ENCODE peak calls at places on chromosomes 5 and 9, in five cellular contexts. Q is mesenchymal stem cell, P is hepatocyte, W is AG04450, B is stomach. K is an unnamed sample. For H3K27me3, the result is how much of the 10 kb centered on the place peaks cover.

GRCh38 chr9:33942471-33943083 is 106.1 kb downstream of the UBAP2 start:
- DNase-seq in Q (peak), P (no peak), W (peak), B (no peak), K (peak)

GRCh38 chr5:5416733-5417132 is 5.7 kb upstream of the ICE1 start:
- DNase-seq in Q (no peak), P (no peak), W (no peak), B (no peak), K (no peak)

GRCh38 chr9:109274768-109275596 is 45.9 kb downstream of the EPB41L4B start:
- DNase-seq in Q (no peak), P (no peak), W (no peak), B (no peak), K (no peak)

GRCh38 chr5:9188956-9189355 is 356.9 kb downstream of the SEMA5A start:
- DNase-seq in Q (peak), P (no peak), W (no peak), B (no peak), K (no peak)

GRCh38 chr9:99120256-99120655 is 15.3 kb downstream of the TGFBR1 start:
- DNase-seq in Q (no peak), P (no peak), W (no peak), B (no peak), K (no peak)

GRCh38 chr5:32507738-32508434 is 63.3 kb upstream of the ZFR start:
- DNase-seq in Q (no peak), P (no peak), W (no peak), B (no peak), K (peak)

GRCh38 chr5:1663186-1663585 is 136.5 kb downstream of the MRPL36 start:
- DNase-seq in Q (no peak), P (peak), W (no peak), B (no peak), K (no peak)

GRCh38 chr9:33300546-33300945 is 10.2 kb downstream of the NFX1 start:
- DNase-seq in Q (no peak), P (no peak), W (no peak), B (no peak), K (no peak)

GRCh38 chr5:135376961-135377621 is 21.9 kb downstream of the MACROH2A1 start:
- DNase-seq in Q (no peak), P (no peak), W (no peak), B (peak), K (no peak)

GRCh38 chr5:72955143-72955767 is 586 bp upstream of the FCHO2 start:
- DNase-seq in Q (no peak), P (no peak), W (no peak), B (peak), K (no peak)

GRCh38 chr5:61394078-61394701 is 62.1 kb downstream of the ZSWIM6 start:
- DNase-seq in Q (peak), P (no peak), W (no peak), B (no peak), K (no peak)

GRCh38 chr5:72841756-72842535 is 25.5 kb downstream of the TNPO1 start:
- DNase-seq in Q (peak), P (no peak), W (no peak), B (no peak), K (peak)

GRCh38 chr9:137167113-137167751 is 2.6 kb downstream of the LRRC26 start:
- DNase-seq in Q (no peak), P (no peak), W (no peak), B (no peak), K (no peak)

GRCh38 chr5:5134107-5134506 is 6.0 kb upstream of the ADAMTS16 start:
- DNase-seq in Q (no peak), P (no peak), W (no peak), B (no peak), K (no peak)

GRCh38 chr9:35906923-35907699 is 1.1 kb downstream of the HRCT1 start:
- DNase-seq in Q (peak), P (peak), W (no peak), B (no peak), K (peak)

GRCh38 chr9:96038271-96038670 is 162.8 kb downstream of the ERCC6L2 start:
- DNase-seq in Q (no peak), P (no peak), W (no peak), B (no peak), K (no peak)

GRCh38 chr5:171534009-171534895 is 114.8 kb downstream of the FGF18 start:
- DNase-seq in Q (no peak), P (no peak), W (no peak), B (peak), K (no peak)

GRCh38 chr5:90434116-90434714 is 24.7 kb upstream of the CETN3 start:
- DNase-seq in Q (peak), P (peak), W (no peak), B (peak), K (peak)

GRCh38 chr5:33657181-33657580 is 216.4 kb downstream of the TARS1 start:
- DNase-seq in Q (no peak), P (no peak), W (no peak), B (no peak), K (no peak)

GRCh38 chr9:118222375-118222774 is 518.2 kb downstream of the TLR4 start:
- DNase-seq in Q (peak), P (peak), W (no peak), B (no peak), K (no peak)

GRCh38 chr5:16461026-16461425 is 4.6 kb downstream of the ZNF622 start:
- DNase-seq in Q (peak), P (no peak), W (peak), B (no peak), K (peak)

GRCh38 chr5:133921069-133921468 is 47.4 kb downstream of the C5orf15 start:
- DNase-seq in Q (no peak), P (no peak), W (no peak), B (no peak), K (no peak)

GRCh38 chr5:151362970-151363369 is 15.6 kb upstream of the SLC36A2 start:
- DNase-seq in Q (no peak), P (no peak), W (no peak), B (no peak), K (no peak)

GRCh38 chr9:129476821-129477611 is 143.9 kb downstream of the C9orf50 start:
- DNase-seq in Q (peak), P (no peak), W (no peak), B (no peak), K (no peak)

GRCh38 chr5:20678814-20679298 is 690.9 kb upstream of the CDH18 start:
- DNase-seq in Q (peak), P (peak), W (peak), B (no peak), K (peak)

GRCh38 chr5:88438006-88438405 is 169.4 kb upstream of the TMEM161B start:
- DNase-seq in Q (no peak), P (no peak), W (no peak), B (no peak), K (peak)

GRCh38 chr9:35397216-35397698 is 92.7 kb upstream of the RUSC2 start:
- DNase-seq in Q (no peak), P (no peak), W (no peak), B (no peak), K (no peak)

GRCh38 chr5:175609504-175609903 is 48.4 kb upstream of the HRH2 start:
- DNase-seq in Q (no peak), P (no peak), W (no peak), B (no peak), K (no peak)

GRCh38 chr5:147860641-147861025 is 17.9 kb upstream of the SCGB3A2 start:
- DNase-seq in Q (no peak), P (no peak), W (no peak), B (peak), K (no peak)

GRCh38 chr5:53942724-53943123 is 367.6 kb downstream of the ARL15 start:
- DNase-seq in Q (peak), P (no peak), W (peak), B (no peak), K (peak)

GRCh38 chr9:95626885-95627558 is 110.3 kb upstream of the PTCH1 start:
- DNase-seq in Q (peak), P (no peak), W (no peak), B (no peak), K (no peak)

GRCh38 chr5:103436661-103437060 is 125.9 kb downstream of the NUDT12 start:
- DNase-seq in Q (no peak), P (no peak), W (no peak), B (no peak), K (peak)

GRCh38 chr9:28648723-28649122 is 1075.4 kb upstream of the C9orf72 start:
- DNase-seq in Q (no peak), P (peak), W (no peak), B (no peak), K (no peak)

GRCh38 chr5:43019293-43019614 is 20.9 kb downstream of the ANXA2R start:
- DNase-seq in Q (no peak), P (no peak), W (no peak), B (no peak), K (no peak)
- H3K27me3 ChIP-seq in Q (under half), P (under half), W (under half), B (half or more), K (under half)

GRCh38 chr9:126676685-126677143 is 63.0 kb downstream of the LMX1B start:
- DNase-seq in Q (no peak), P (no peak), W (no peak), B (no peak), K (no peak)
- H3K27me3 ChIP-seq in Q (half or more), P (half or more), W (half or more), B (half or more), K (half or more)

GRCh38 chr5:131148835-131149234 is 16.2 kb downstream of the HINT1 start:
- DNase-seq in Q (no peak), P (no peak), W (no peak), B (no peak), K (no peak)

GRCh38 chr5:131156385-131156784 is 8.7 kb downstream of the HINT1 start:
- DNase-seq in Q (no peak), P (no peak), W (no peak), B (no peak), K (no peak)

GRCh38 chr5:131147258-131147657 is 17.8 kb downstream of the HINT1 start:
- DNase-seq in Q (peak), P (no peak), W (peak), B (no peak), K (no peak)

GRCh38 chr5:131151216-131151615 is 13.8 kb downstream of the HINT1 start:
- DNase-seq in Q (no peak), P (no peak), W (no peak), B (no peak), K (no peak)

DNA sequence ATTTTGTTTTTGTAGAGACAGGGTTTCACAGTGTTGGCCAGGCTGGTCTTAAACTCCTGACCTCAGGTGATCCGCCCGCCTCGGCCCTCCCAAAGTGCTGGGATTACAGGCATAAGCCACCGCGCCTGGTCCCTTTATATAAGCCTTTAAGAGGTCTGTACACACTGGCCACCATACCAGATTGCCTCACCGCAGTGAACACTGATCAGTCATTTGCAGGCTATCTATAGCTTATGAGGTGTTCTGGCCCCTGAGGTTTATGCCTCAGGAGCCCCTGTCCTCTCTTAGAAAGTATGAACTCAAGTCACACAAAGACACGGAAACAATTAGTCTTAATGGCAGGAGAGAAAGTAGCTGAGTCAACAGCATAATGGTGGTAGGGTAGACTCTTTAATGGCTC is 14.6 kb downstream of the HINT1 start:
- DNase-seq in Q (no peak), P (no peak), W (no peak), B (no peak), K (no peak)
- H3K27me3 ChIP-seq in Q (under half), P (under half), W (under half), B (under half), K (under half)

DNA sequence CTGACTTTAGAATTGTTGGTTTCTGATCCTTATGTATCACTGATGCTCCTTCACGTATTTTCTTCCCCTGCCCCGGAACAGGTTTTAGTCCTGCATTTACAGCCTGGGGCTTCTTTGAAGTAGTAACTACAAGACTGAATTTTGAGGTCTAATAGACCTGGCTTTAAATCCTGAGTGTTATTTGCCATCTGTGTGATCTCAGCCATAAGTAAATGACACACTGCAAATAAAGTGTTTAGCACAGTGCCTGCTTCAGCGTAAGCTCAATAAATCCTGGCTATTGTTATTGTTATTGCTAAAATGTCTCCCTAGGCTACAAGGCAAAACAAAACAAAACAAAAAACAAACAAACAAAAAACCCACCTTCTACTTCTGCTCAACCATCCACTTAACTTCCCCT is 15.6 kb upstream of the LHX6 start:
- DNase-seq in Q (no peak), P (no peak), W (no peak), B (no peak), K (no peak)
- H3K27me3 ChIP-seq in Q (under half), P (under half), W (under half), B (under half), K (under half)

GRCh38 chr5:129460951-129461815 is 1.1 kb downstream of the ADAMTS19 start:
- DNase-seq in Q (peak), P (peak), W (no peak), B (peak), K (no peak)
- H3K27me3 ChIP-seq in Q (under half), P (under half), W (under half), B (under half), K (under half)

GRCh38 chr5:6457592-6457991 is 8.9 kb downstream of the UBE2QL1 start:
- DNase-seq in Q (no peak), P (no peak), W (no peak), B (no peak), K (no peak)

GRCh38 chr5:6454628-6455053 is 6.0 kb downstream of the UBE2QL1 start:
- DNase-seq in Q (no peak), P (no peak), W (no peak), B (no peak), K (no peak)

GRCh38 chr5:6455571-6456200 is 7.0 kb downstream of the UBE2QL1 start:
- DNase-seq in Q (no peak), P (no peak), W (no peak), B (no peak), K (no peak)

GRCh38 chr5:6458833-6459232 is 10.2 kb downstream of the UBE2QL1 start:
- DNase-seq in Q (no peak), P (no peak), W (no peak), B (no peak), K (no peak)

DNA sequence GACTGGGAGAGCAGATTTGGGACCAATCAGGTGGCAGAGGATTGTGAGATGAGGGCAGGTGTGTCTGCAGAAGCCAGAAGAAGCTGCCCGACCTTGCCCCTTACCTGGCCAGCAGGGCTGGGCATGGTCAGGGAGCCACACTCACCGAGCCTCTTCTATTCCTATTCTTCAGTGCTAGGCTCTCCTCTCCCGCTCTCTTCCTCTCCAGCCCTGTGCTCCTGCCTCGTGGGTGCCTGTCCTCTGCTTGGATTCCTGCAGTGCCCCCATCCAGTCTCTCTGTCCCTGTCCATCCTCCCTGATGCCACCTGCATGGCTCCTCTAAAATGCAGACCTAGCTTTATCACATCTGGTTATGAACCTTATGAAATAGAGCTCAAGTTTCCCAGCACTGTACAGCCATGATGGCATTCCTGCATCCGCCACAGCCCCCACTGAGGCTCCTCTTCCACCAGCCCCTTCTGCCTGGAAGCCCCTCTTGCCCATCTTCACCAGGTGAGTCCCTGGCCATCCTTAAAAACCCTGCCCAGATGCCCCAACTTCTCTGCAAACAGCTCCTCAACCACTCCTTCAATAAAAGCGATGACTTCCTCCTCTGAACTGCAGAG is 8.2 kb downstream of the UBE2QL1 start:
- DNase-seq in Q (no peak), P (no peak), W (no peak), B (no peak), K (no peak)
- H3K27me3 ChIP-seq in Q (under half), P (under half), W (under half), B (under half), K (under half)

GRCh38 chr5:172630482-172630881 is 10.6 kb upstream of the NEURL1B start:
- DNase-seq in Q (no peak), P (no peak), W (no peak), B (no peak), K (no peak)
- H3K27me3 ChIP-seq in Q (half or more), P (under half), W (under half), B (under half), K (under half)

DNA sequence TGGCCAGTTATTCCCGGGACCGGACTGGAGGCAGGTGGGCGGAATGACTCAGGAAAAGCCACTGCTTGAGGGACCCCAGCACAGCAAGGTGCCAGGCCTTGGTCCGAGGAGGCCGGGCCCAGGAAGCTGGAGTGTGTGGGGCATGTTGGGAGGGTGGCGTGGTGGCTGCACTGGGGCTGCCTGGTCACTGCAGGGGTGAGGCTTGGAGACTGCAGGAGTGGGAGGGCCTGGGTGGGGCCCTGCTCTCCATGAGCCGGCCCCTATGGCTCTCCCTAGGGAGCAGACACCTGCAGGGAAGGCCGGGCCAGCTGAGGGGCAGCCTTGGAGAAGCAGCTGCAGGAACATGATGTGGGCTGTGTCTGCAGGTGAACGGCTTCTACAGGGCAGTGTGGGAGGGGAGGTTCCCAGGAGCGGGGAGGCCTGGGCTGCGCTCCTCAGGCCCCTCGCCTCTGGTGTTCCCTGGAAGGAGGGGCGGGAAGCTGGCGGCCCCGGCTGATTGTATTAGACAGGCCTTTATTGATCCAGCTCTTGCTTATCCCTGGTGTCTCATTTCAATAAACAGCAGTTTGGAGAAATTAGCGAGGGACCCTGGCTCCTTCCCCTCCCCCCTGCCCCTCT is 41.8 kb upstream of the TMEM250 start:
- DNase-seq in Q (no peak), P (no peak), W (no peak), B (no peak), K (no peak)
- H3K27me3 ChIP-seq in Q (half or more), P (under half), W (under half), B (half or more), K (under half)